ENCODE peak calls at places on chromosomes 4 and X, in six cellular contexts. N is body of pancreas, H is Peyer's patch, X is IMR-90, G is adrenal gland, B is ovary. P is an unnamed sample.

GRCh38 chr4:186840222-186840701 is 116.6 kb upstream of the FAT1 start:
- DNase-seq in G (no peak), N (no peak), H (no peak), X (peak; percentile 62), B (peak; percentile 73), P (no peak)

GRCh38 chr4:163565228-163566040 is 70.9 kb downstream of the TMA16 start:
- DNase-seq in G (no peak), H (no peak), B (no peak), X (no peak), N (no peak), P (no peak)

GRCh38 chrX:136021160-136021559 is 35.9 kb downstream of the SLC9A6 start:
- DNase-seq in X (no peak), B (no peak), G (no peak), H (no peak), N (no peak), P (no peak)

GRCh38 chr4:147732516-147733193 is 767 bp downstream of the ARHGAP10 start:
- DNase-seq in X (peak; percentile 39), N (peak; percentile 64), H (no peak), B (peak; percentile 72), G (peak; percentile 56), P (no peak)

GRCh38 chrX:97026406-97026805 is 142.7 kb downstream of the RPA4 start:
- DNase-seq in X (peak; percentile 5), H (no peak), G (no peak), N (no peak), B (no peak), P (no peak)

GRCh38 chrX:96563663-96564062 is 121.0 kb upstream of the DIAPH2 start:
- DNase-seq in H (no peak), X (peak; percentile 64), N (no peak), G (peak; percentile 39), B (peak; percentile 25), P (no peak)

GRCh38 chrX:44330227-44330626 is 13.2 kb downstream of the EFHC2 start:
- DNase-seq in X (no peak), B (no peak), H (no peak), G (no peak), N (no peak), P (no peak)

GRCh38 chrX:109774706-109775105 is 41.6 kb upstream of the ACSL4 start:
- DNase-seq in H (no peak), B (no peak), G (peak; percentile 63), X (peak; percentile 77), N (no peak), P (no peak)

GRCh38 chr4:43587746-43588145 is 695.2 kb downstream of the GRXCR1 start:
- DNase-seq in B (no peak), N (no peak), G (no peak), X (no peak), H (no peak), P (no peak)

GRCh38 chrX:68599256-68600152 is 48.0 kb upstream of the STARD8 start:
- DNase-seq in X (peak; percentile 4), N (peak; percentile 11), G (peak; percentile 4), B (no peak), H (no peak), P (no peak)
- TF ChIP-seq CTCF in X (peak; percentile 66), N (peak; percentile 8), G (peak; percentile 31), B (no peak), H (peak; percentile 46), P (peak; percentile 69)

GRCh38 chr4:98262431-98262830 is 1.2 kb downstream of the RAP1GDS1 start:
- DNase-seq in B (no peak), G (no peak), H (no peak), X (no peak), N (peak; percentile 61), P (no peak)

GRCh38 chr4:98261291-98262271 is at the start of gene RAP1GDS1:
- DNase-seq in H (peak; percentile 55), G (peak; percentile 59), B (peak; percentile 44), X (peak; percentile 71), N (peak; percentile 50), P (peak; percentile 75)

GRCh38 chr4:98260047-98260578 is 1.1 kb upstream of the RAP1GDS1 start:
- DNase-seq in B (peak; percentile 50), X (peak; percentile 10), H (peak; percentile 46), G (no peak), N (peak; percentile 69), P (peak; percentile 72)

DNA sequence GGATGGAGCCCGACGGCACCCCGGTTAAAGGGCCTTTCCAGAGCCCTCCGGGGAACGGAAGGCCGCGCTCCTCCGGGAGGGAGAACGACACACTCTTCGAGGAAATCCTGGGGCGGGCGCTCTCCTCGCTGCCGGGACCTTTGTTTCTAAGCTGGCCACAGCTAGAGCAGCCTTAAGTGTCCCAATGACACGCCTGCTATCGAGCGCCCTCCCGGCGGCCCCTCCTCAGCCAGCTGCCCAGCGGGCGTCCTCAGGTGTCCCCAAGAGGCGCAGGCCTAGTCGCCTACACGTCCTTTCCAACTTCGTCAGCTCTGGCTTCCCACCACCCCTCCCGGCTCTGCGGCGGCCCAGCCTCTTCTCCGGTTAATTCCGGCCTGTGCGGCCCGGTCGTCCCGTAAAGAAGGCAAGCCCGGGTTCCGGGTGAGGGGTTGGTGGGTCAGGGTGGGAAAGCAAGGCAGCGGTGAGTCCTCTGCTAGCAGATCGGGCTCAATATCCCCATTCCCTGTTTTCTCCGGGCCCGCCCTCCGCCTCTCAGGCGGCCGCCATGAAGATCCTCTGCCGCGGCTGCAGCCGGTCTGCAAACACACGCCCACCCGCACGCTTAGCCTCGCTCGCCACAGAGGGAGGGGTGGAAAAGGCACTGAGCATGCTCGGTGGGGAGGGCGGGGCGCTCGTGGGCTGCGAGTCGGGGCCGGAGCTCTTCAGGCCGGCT is 449 bp upstream of the RAP1GDS1 start:
- DNase-seq in N (peak; percentile 95), G (peak; percentile 96), X (peak; percentile 96), B (peak; percentile 96), H (peak; percentile 95), P (peak; percentile 97)
- TF ChIP-seq POLR2A in N (peak; percentile 98), G (peak; percentile 95), X (peak; percentile 91), B (peak; percentile 85), H (peak; percentile 91), P (peak; percentile 97)

GRCh38 chr4:56976878-56977320 is 507 bp downstream of the NOA1 start:
- DNase-seq in X (no peak), N (peak; percentile 83), B (peak; percentile 28), G (no peak), H (peak; percentile 38), P (peak; percentile 71)
- TF ChIP-seq CTCF in X (no peak), N (no peak), B (no peak), G (no peak), H (peak; percentile 36), P (no peak)

GRCh38 chr4:121822796-121823504 is 733 bp downstream of the CCNA2 start:
- DNase-seq in X (no peak), H (no peak), N (peak; percentile 24), G (peak; percentile 14), B (no peak), P (peak; percentile 60)

GRCh38 chr4:121824950-121825349 is 1.3 kb upstream of the CCNA2 start:
- DNase-seq in X (no peak), B (no peak), G (no peak), H (no peak), N (no peak), P (no peak)

GRCh38 chr4:121824171-121824527 is 466 bp upstream of the CCNA2 start:
- DNase-seq in H (no peak), B (no peak), N (no peak), X (no peak), G (no peak), P (no peak)

GRCh38 chr4:121822047-121822446 is 1.6 kb downstream of the CCNA2 start:
- DNase-seq in X (no peak), N (no peak), H (no peak), B (no peak), G (no peak), P (no peak)

GRCh38 chr4:121823505-121824170 is at the start of gene CCNA2:
- DNase-seq in G (peak; percentile 98), B (peak; percentile 97), H (peak; percentile 96), N (peak; percentile 97), X (peak; percentile 96), P (peak; percentile 95)
- TF ChIP-seq POLR2A in G (no peak), B (no peak), H (no peak), N (peak; percentile 71), X (peak; percentile 46), P (peak; percentile 63)

P was measured in right lobe of liver.